ENCODE peak calls at places on chromosomes 2 and 18, in six cellular contexts. One of them, this sample, is unnamed.

GRCh38 chr2:20650880-20651730 is at the start of gene HS1BP3:
- DNase-seq in sigmoid colon: peak; percentile 92
- DNase-seq in psoas muscle: peak; percentile 86
- DNase-seq in GM20000: peak; percentile 99
- DNase-seq in lower lobe of right lung: peak; percentile 92
- DNase-seq in PC-3: peak; percentile 91
- DNase-seq in this sample: peak; percentile 97

GRCh38 chr2:234763051-234763909 is 188.5 kb upstream of the SH3BP4 start:
- DNase-seq in sigmoid colon: no peak
- DNase-seq in psoas muscle: no peak
- DNase-seq in GM20000: no peak
- DNase-seq in lower lobe of right lung: no peak
- DNase-seq in PC-3: no peak
- DNase-seq in this sample: no peak

GRCh38 chr2:239121600-239122012 is 273.7 kb downstream of the TWIST2 start:
- DNase-seq in sigmoid colon: peak; percentile 85
- DNase-seq in psoas muscle: peak; percentile 34
- DNase-seq in GM20000: no peak
- DNase-seq in lower lobe of right lung: no peak
- DNase-seq in PC-3: no peak
- DNase-seq in this sample: no peak

GRCh38 chr2:84132371-84132770 is 326.7 kb downstream of the SUCLG1 start:
- DNase-seq in sigmoid colon: no peak
- DNase-seq in psoas muscle: no peak
- DNase-seq in GM20000: no peak
- DNase-seq in lower lobe of right lung: no peak
- DNase-seq in PC-3: no peak
- DNase-seq in this sample: no peak

GRCh38 chr2:118065015-118065666 is 23.1 kb upstream of the INSIG2 start:
- DNase-seq in sigmoid colon: no peak
- DNase-seq in psoas muscle: no peak
- DNase-seq in GM20000: no peak
- DNase-seq in lower lobe of right lung: no peak
- DNase-seq in PC-3: no peak
- DNase-seq in this sample: no peak

GRCh38 chr2:149702571-149702970 is 115.0 kb upstream of the MMADHC start:
- DNase-seq in sigmoid colon: no peak
- DNase-seq in psoas muscle: no peak
- DNase-seq in GM20000: no peak
- DNase-seq in lower lobe of right lung: no peak
- DNase-seq in PC-3: no peak
- DNase-seq in this sample: no peak

GRCh38 chr2:62845256-62845655 is 139.7 kb downstream of the EHBP1 start:
- DNase-seq in sigmoid colon: no peak
- DNase-seq in psoas muscle: no peak
- DNase-seq in GM20000: no peak
- DNase-seq in lower lobe of right lung: no peak
- DNase-seq in PC-3: no peak
- DNase-seq in this sample: no peak

GRCh38 chr18:41162191-41162590 is 792.8 kb upstream of the PIK3C3 start:
- DNase-seq in sigmoid colon: no peak
- DNase-seq in psoas muscle: no peak
- DNase-seq in GM20000: no peak
- DNase-seq in lower lobe of right lung: no peak
- DNase-seq in PC-3: no peak
- DNase-seq in this sample: no peak

GRCh38 chr2:65504814-65505697 is 72.7 kb upstream of the SPRED2 start:
- DNase-seq in sigmoid colon: no peak
- DNase-seq in psoas muscle: no peak
- DNase-seq in GM20000: no peak
- DNase-seq in lower lobe of right lung: no peak
- DNase-seq in PC-3: peak; percentile 79
- DNase-seq in this sample: no peak

GRCh38 chr2:227862741-227863588 is 8.5 kb upstream of the DAW1 start:
- DNase-seq in sigmoid colon: no peak
- DNase-seq in psoas muscle: peak; percentile 34
- DNase-seq in GM20000: no peak
- DNase-seq in lower lobe of right lung: no peak
- DNase-seq in PC-3: peak; percentile 95
- DNase-seq in this sample: no peak

GRCh38 chr2:225995788-225996476 is 596.4 kb downstream of the NYAP2 start:
- DNase-seq in sigmoid colon: no peak
- DNase-seq in psoas muscle: no peak
- DNase-seq in GM20000: no peak
- DNase-seq in lower lobe of right lung: no peak
- DNase-seq in PC-3: no peak
- DNase-seq in this sample: no peak

GRCh38 chr2:37730037-37730813 is 58.8 kb upstream of the CDC42EP3 start:
- DNase-seq in sigmoid colon: no peak
- DNase-seq in psoas muscle: no peak
- DNase-seq in GM20000: no peak
- DNase-seq in lower lobe of right lung: no peak
- DNase-seq in PC-3: peak; percentile 53
- DNase-seq in this sample: no peak

GRCh38 chr2:64295326-64296149 is 151.3 kb upstream of the PELI1 start:
- DNase-seq in sigmoid colon: no peak
- DNase-seq in psoas muscle: no peak
- DNase-seq in GM20000: peak; percentile 61
- DNase-seq in lower lobe of right lung: no peak
- DNase-seq in PC-3: no peak
- DNase-seq in this sample: no peak

GRCh38 chr18:36662000-36662399 is 166.8 kb downstream of the TPGS2 start:
- DNase-seq in sigmoid colon: no peak
- DNase-seq in psoas muscle: no peak
- DNase-seq in GM20000: no peak
- DNase-seq in lower lobe of right lung: no peak
- DNase-seq in PC-3: no peak
- DNase-seq in this sample: no peak

GRCh38 chr18:74392323-74392722 is 64.8 kb downstream of the DIPK1C start:
- DNase-seq in sigmoid colon: no peak
- DNase-seq in psoas muscle: no peak
- DNase-seq in GM20000: no peak
- DNase-seq in lower lobe of right lung: no peak
- DNase-seq in PC-3: no peak
- DNase-seq in this sample: no peak

GRCh38 chr2:14516844-14517243 is 115.7 kb upstream of the LRATD1 start:
- DNase-seq in sigmoid colon: no peak
- DNase-seq in psoas muscle: no peak
- DNase-seq in GM20000: no peak
- DNase-seq in lower lobe of right lung: no peak
- DNase-seq in PC-3: peak; percentile 97
- DNase-seq in this sample: no peak

GRCh38 chr2:46050489-46050888 is 246.7 kb upstream of the EPAS1 start:
- DNase-seq in sigmoid colon: no peak
- DNase-seq in psoas muscle: no peak
- DNase-seq in GM20000: no peak
- DNase-seq in lower lobe of right lung: no peak
- DNase-seq in PC-3: no peak
- DNase-seq in this sample: no peak

DNA sequence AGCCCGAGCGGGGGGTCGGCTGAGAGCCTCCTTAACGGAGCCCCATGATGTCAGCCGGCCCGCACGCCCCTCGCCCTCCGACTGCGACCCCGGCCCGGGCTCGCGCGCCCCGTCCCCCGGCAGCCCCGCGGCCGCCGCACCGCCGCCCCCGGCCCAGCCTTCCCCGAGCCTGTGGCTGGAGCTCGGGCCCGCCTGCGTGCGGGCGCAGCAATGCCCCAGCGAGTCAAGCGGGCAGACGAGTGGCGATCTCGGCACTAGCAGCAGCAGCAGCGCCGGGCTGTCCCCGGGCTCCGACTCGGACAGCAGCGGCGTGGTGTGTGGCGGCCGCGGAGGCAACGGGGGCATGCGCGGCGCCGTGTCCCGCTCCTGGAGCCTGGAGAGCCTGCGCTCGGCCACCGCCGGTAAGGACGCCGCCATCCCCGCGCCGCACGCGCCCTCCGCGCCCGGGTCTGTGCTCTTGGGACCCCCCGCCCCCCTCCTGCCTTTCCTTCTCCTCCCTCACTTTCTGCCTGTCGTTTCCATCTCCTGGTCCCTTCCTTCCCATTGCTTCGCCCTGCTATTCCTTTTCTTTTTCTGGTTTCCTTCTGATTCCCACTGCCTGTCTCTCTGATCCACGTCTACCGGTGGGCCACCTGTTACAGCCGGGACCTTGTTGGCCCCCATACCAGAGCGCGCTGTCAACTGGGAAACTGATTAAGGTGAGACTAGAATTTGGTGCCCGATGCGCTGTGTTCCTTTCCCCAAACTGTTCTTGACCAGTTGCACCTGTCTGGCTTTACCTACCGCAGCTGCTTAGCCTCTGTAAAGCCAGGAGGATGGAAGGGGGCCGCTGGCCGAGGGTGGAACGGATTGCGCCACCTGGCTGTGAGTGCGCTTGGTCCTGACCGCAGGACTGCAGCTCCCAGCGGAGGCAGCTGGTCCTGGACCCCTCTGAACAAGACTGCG is 127.4 kb downstream of the ARHGEF4 start:
- DNase-seq in sigmoid colon: no peak
- DNase-seq in psoas muscle: peak; percentile 24
- DNase-seq in GM20000: peak; percentile 60
- DNase-seq in lower lobe of right lung: no peak
- DNase-seq in PC-3: peak; percentile 43
- DNase-seq in this sample: no peak
- TF ChIP-seq CTCF in sigmoid colon: no peak
- TF ChIP-seq CTCF in psoas muscle: peak; percentile 45
- TF ChIP-seq CTCF in GM20000: no peak
- TF ChIP-seq CTCF in lower lobe of right lung: no peak
- TF ChIP-seq CTCF in PC-3: peak; percentile 63
- TF ChIP-seq CTCF in this sample: no peak

DNA sequence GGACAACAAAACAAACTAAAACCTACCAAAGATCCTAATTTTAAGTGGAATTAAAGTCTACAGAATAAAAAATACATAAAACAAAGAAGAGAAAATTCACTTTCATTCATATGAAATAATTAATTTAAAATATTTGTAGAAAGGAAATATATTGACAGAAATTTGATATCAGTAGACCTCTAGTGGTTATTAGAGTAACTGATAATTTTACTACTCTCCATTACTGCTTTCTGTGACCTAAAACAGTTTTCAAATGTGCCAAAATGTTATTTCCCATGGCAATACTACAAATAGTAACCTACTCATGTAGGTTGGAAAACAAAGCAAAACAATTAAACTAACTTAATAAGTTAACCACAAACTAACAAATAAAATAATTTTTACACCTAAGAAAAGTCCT is 147.1 kb downstream of the NOL4 start:
- DNase-seq in sigmoid colon: no peak
- DNase-seq in psoas muscle: no peak
- DNase-seq in GM20000: no peak
- DNase-seq in lower lobe of right lung: no peak
- DNase-seq in PC-3: no peak
- DNase-seq in this sample: no peak
- TF ChIP-seq CTCF in sigmoid colon: no peak
- TF ChIP-seq CTCF in psoas muscle: no peak
- TF ChIP-seq CTCF in GM20000: no peak
- TF ChIP-seq CTCF in lower lobe of right lung: no peak
- TF ChIP-seq CTCF in PC-3: no peak
- TF ChIP-seq CTCF in this sample: no peak

GRCh38 chr2:82023710-82024109 is 1719.2 kb upstream of the LRRTM1 start:
- DNase-seq in sigmoid colon: no peak
- DNase-seq in psoas muscle: no peak
- DNase-seq in GM20000: no peak
- DNase-seq in lower lobe of right lung: no peak
- DNase-seq in PC-3: peak; percentile 42
- DNase-seq in this sample: no peak
- TF ChIP-seq CTCF in sigmoid colon: no peak
- TF ChIP-seq CTCF in psoas muscle: no peak
- TF ChIP-seq CTCF in GM20000: no peak
- TF ChIP-seq CTCF in lower lobe of right lung: no peak
- TF ChIP-seq CTCF in PC-3: peak; percentile 61
- TF ChIP-seq CTCF in this sample: no peak

GRCh38 chr2:240298803-240299709 is 136.4 kb upstream of the GPC1 start:
- DNase-seq in sigmoid colon: no peak
- DNase-seq in psoas muscle: no peak
- DNase-seq in GM20000: no peak
- DNase-seq in lower lobe of right lung: no peak
- DNase-seq in PC-3: no peak
- DNase-seq in this sample: no peak
- TF ChIP-seq CTCF in sigmoid colon: no peak
- TF ChIP-seq CTCF in psoas muscle: no peak
- TF ChIP-seq CTCF in GM20000: no peak
- TF ChIP-seq CTCF in lower lobe of right lung: no peak
- TF ChIP-seq CTCF in PC-3: no peak
- TF ChIP-seq CTCF in this sample: no peak

This sample was measured in activated B cell treated with CpG ODN at 0.5 μM for 24 hours.